ENCODE peak calls at places on chromosome 19, in five cellular contexts. S, D, Q, K and W are unnamed samples.

GRCh38 chr19:8357007-8357521 is 6.9 kb upstream of the ANGPTL4 start:
- DNase-seq in K (no peak), D (no peak), Q (no peak), S (no peak), W (no peak)

GRCh38 chr19:37309834-37310575 is 60.9 kb upstream of the ZNF527 start:
- DNase-seq in Q (no peak), K (no peak), D (peak; percentile 64), S (no peak), W (no peak)

GRCh38 chr19:18112989-18113478 is 15.5 kb downstream of the MAST3 start:
- DNase-seq in Q (no peak), S (peak; percentile 85), D (peak; percentile 94), K (no peak), W (no peak)

GRCh38 chr19:5966215-5966614 is 11.7 kb downstream of the RANBP3 start:
- DNase-seq in S (no peak), Q (no peak), K (peak; percentile 48), D (no peak), W (no peak)

GRCh38 chr19:6223461-6224307 is 56.1 kb downstream of the MLLT1 start:
- DNase-seq in S (peak; percentile 57), Q (no peak), D (no peak), K (no peak), W (no peak)

GRCh38 chr19:35856546-35857149 is at the start of gene KIRREL2:
- DNase-seq in K (no peak), D (peak; percentile 83), S (no peak), Q (no peak), W (no peak)

GRCh38 chr19:53553159-53553558 is 15.2 kb downstream of the ZNF331 start:
- DNase-seq in S (no peak), K (no peak), Q (no peak), D (no peak), W (no peak)

GRCh38 chr19:34975056-34975455 is 11.0 kb upstream of the ZNF792 start:
- DNase-seq in Q (no peak), D (no peak), S (no peak), K (no peak), W (no peak)

GRCh38 chr19:33402421-33403220 is 29.1 kb downstream of the CEBPG start:
- DNase-seq in Q (no peak), K (no peak), D (no peak), S (peak; percentile 26), W (no peak)

GRCh38 chr19:14072535-14073231 is at the start of gene MISP3:
- DNase-seq in Q (no peak), K (no peak), S (peak; percentile 69), D (peak; percentile 46), W (no peak)

GRCh38 chr19:42468273-42468796 is 25.6 kb upstream of the CXCL17 start:
- DNase-seq in K (no peak), S (no peak), Q (peak; percentile 32), D (no peak), W (no peak)

GRCh38 chr19:48856921-48857320 is 11.5 kb downstream of the PLEKHA4 start:
- DNase-seq in K (no peak), Q (no peak), S (no peak), D (no peak), W (no peak)

GRCh38 chr19:9945319-9945966 is 9.1 kb upstream of the OLFM2 start:
- DNase-seq in D (peak; percentile 56), K (peak; percentile 62), Q (no peak), S (peak; percentile 92), W (no peak)

GRCh38 chr19:44737238-44738160 is 11.0 kb upstream of the BCL3 start:
- DNase-seq in S (no peak), Q (no peak), K (no peak), D (no peak), W (no peak)

GRCh38 chr19:54207908-54208783 is 7.5 kb downstream of the RPS9 start:
- DNase-seq in Q (no peak), S (peak; percentile 80), K (no peak), D (no peak), W (peak; percentile 72)

GRCh38 chr19:44585371-44586141 is 27.8 kb upstream of the IGSF23 start:
- DNase-seq in Q (no peak), D (no peak), K (no peak), S (no peak), W (no peak)

GRCh38 chr19:56841194-56841546 is 644 bp upstream of the PEG3 start:
- DNase-seq in K (no peak), S (no peak), D (no peak), Q (no peak), W (no peak)
- H3K4me3 ChIP-seq in K (no peak overlapping the region), S (no peak overlapping the region), D (no peak overlapping the region), Q (no peak overlapping the region), W (no peak overlapping the region)

DNA sequence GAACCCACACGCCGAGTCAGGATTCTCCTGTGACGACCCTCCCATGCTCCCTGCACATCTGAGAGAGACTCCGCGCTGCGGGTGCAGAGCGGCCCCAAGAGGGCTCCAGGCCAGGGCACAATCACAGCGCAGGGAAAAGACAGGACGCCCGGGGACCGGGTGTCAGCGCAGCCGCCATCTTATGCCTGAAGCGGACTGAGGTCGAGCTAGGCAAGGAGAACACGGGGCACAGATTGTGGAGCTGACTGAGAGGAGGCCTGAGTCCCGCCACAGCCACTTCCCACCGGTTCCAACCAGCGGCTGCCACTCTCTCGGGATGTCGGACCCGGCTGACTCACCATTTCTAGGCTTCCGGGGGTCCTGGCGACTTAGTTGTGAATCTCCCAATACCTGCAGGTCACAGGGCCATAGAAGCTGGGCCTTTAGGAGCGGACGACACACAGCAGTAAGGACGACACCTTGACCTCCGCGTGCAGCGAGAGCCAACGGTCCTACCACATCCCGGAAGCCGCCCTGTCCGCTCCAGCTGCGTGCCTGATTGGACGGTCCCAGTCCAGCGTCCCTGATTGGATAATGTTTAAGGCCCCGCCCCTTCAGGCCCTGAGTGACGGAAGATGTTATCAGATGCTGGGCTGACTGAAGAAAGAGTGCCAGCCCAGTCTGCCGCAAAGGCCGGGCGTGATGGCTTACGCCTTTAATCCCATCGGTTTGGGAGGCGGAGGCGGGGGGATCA is at the start of gene ZNF728:
- DNase-seq in Q (no peak), S (peak; percentile 94), K (no peak), D (no peak), W (no peak)
- H3K4me3 ChIP-seq in Q (no peak within 1 kb of the TSS), S (peak within 1 kb of the TSS; percentile 44), K (peak within 1 kb of the TSS; percentile 20), D (no peak within 1 kb of the TSS), W (no peak within 1 kb of the TSS)

DNA sequence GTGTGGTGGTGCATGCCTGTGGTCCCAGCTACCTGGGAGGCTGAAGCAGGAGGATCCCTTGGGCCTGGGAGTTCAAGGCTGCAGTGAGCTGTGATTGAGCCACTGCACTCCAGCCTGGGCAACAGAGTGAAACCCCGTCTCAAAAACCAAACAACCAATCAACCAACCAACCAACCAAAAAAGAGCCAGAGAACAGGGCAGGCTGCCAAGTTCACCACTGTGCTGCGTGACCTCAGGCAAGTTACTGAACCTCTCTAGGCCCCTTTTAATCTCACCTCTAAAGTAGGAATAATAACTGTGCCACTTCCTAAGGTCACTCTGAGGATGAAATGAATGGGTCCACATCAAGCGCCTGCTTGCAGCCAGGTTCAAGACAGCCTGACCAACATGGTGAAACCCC is 16.9 kb downstream of the TJP3 start:
- DNase-seq in K (no peak), S (no peak), D (no peak), Q (no peak), W (no peak)
- H3K4me3 ChIP-seq in K (no peak overlapping the region), S (no peak overlapping the region), D (no peak overlapping the region), Q (no peak overlapping the region), W (no peak overlapping the region)

DNA sequence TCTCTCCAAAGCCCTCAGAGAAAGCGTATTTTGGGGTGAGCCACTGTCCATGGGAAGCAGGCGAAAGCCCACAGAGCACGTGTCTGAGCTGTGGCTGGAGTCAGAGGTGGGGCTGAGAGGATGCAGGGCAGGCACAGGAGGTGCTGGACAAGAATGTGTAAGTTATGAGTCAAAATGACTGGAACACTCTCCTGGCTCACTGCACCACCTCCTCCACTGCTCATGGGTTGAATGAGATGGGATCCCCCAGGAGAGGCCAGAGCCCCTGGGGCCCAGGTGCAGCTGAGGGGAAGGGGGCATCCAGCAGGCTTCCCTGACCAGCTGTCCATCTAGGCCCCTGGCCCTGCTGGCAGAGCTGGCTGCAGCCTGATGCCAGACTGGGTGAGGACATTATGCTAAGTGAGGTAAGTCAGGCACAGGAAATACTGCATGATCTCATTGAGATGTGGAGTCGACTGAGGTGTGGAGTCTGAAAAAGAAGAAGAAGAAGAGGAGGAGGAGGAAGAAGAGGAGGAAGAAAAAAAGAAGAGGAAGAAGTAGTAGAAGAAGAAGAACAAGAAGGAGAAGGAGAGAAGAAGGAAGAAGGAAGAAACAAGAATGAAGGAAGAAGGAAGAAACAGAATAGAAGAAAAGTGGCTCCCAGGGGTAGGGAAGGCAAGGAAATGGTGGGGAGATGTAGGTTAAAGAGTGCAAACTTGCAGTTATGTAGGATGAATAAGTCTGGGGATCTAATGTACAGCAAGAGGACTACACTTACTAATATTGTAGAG is 747.4 kb downstream of the UQCRFS1 start:
- DNase-seq in S (no peak), Q (no peak), K (no peak), D (no peak), W (no peak)
- H3K4me3 ChIP-seq in S (no peak overlapping the region), Q (no peak overlapping the region), K (no peak overlapping the region), D (no peak overlapping the region), W (no peak overlapping the region)